ENCODE peak calls at places on chromosomes 7 and 10, in six cellular contexts. N is GOT3; I is GM13977; O is stimulated activated CD8-positive, alpha-beta memory T cell treated with anti-CD3 and anti-CD28 coated beads, Interleukin-4, amount 100 ng/mL, for 24 hours; X is tibial nerve; T is HT1080. J is an unnamed sample.

GRCh38 chr7:55128693-55129394 is 110.0 kb downstream of the EGFR start:
- DNase-seq in I (no peak), T (no peak), O (no peak), X (peak), N (no peak), J (no peak)

GRCh38 chr7:156073366-156074052 is 261.2 kb upstream of the SHH start:
- DNase-seq in N (no peak), I (no peak), X (no peak), T (no peak), O (no peak), J (no peak)

GRCh38 chr7:155961241-155962190 is 149.3 kb upstream of the SHH start:
- DNase-seq in N (peak), O (no peak), I (no peak), X (no peak), T (no peak), J (no peak)

GRCh38 chr10:111118758-111119157 is 41.9 kb downstream of the ADRA2A start:
- DNase-seq in O (no peak), N (no peak), I (no peak), X (no peak), T (no peak), J (no peak)

GRCh38 chr7:93327006-93327633 is 95.0 kb downstream of the VPS50 start:
- DNase-seq in N (no peak), I (no peak), T (peak), O (no peak), X (no peak), J (no peak)

GRCh38 chr10:131207176-131207575 is 104.3 kb downstream of the TCERG1L start:
- DNase-seq in X (no peak), T (no peak), I (no peak), O (no peak), N (no peak), J (peak)

GRCh38 chr10:132904169-132904813 is 38.1 kb downstream of the CFAP46 start:
- DNase-seq in N (no peak), O (peak), T (peak), X (no peak), I (peak), J (no peak)

GRCh38 chr7:99944508-99945070 is 15.2 kb upstream of the GJC3 start:
- DNase-seq in O (no peak), N (no peak), X (no peak), I (no peak), T (no peak), J (no peak)

GRCh38 chr7:1307828-1308227 is 75.2 kb downstream of the UNCX start:
- DNase-seq in I (no peak), X (no peak), O (no peak), N (no peak), T (no peak), J (no peak)

GRCh38 chr7:153948055-153948454 is 104.1 kb upstream of the DPP6 start:
- DNase-seq in T (no peak), X (no peak), I (no peak), N (no peak), O (no peak), J (no peak)

GRCh38 chr7:157432957-157433576 is 96.3 kb downstream of the DNAJB6 start:
- DNase-seq in X (peak), T (peak), N (no peak), I (peak), O (peak), J (no peak)

GRCh38 chr7:39271386-39271785 is 293.7 kb downstream of the POU6F2 start:
- DNase-seq in T (no peak), O (no peak), N (no peak), I (no peak), X (no peak), J (peak)

GRCh38 chr10:69328346-69328687 is 50.0 kb downstream of the HK1 start:
- DNase-seq in X (no peak), N (no peak), T (no peak), I (no peak), O (no peak), J (no peak)